ENCODE peak calls at places on chromosomes 6 and 20, in nine cellular contexts. A is activated CD4-positive, alpha-beta T cell treated with anti-CD3 and anti-CD28 coated beads, Interleukin-2, amount 50 U/mL, for 48 hours; I is dermis blood vessel endothelial cell; Q is PC-3; N is NCI-H1436 treated with DMSO at 0.1 percent for 48 hours; K is neural crest cell; H is HFFc6; F is posterior cingulate gyrus; V is breast epithelium. B is an unnamed sample.

GRCh38 chr20:24376523-24377085 is 92.8 kb upstream of the SYNDIG1 start:
- DNase-seq in A (no peak), I (no peak), Q (no peak), N (no peak), K (no peak), H (peak), F (no peak), V (no peak), B (no peak)

GRCh38 chr6:39114707-39115599 is at the start of gene SAYSD1:
- DNase-seq in A (peak), I (peak), Q (peak), N (peak), K (peak), H (peak), F (peak), V (peak), B (peak)

GRCh38 chr20:33666293-33667244 is at the start of gene ACTL10:
- DNase-seq in A (peak), I (peak), Q (peak), N (peak), K (peak), H (peak), F (peak), V (peak), B (peak)

GRCh38 chr6:33935439-33936080 is 131.8 kb upstream of the MLN start:
- DNase-seq in A (no peak), I (no peak), Q (no peak), N (no peak), K (no peak), H (no peak), F (no peak), V (no peak), B (no peak)

GRCh38 chr6:125166711-125167110 is 13.1 kb downstream of the TPD52L1 start:
- DNase-seq in A (no peak), I (no peak), Q (no peak), N (no peak), K (no peak), H (no peak), F (no peak), V (no peak), B (no peak)

GRCh38 chr6:31087494-31088089 is 24.8 kb downstream of the C6orf15 start:
- DNase-seq in A (peak), I (peak), Q (peak), N (no peak), K (peak), H (peak), F (peak), V (peak), B (peak)

GRCh38 chr6:28725274-28725809 is 198.4 kb downstream of the TRIM27 start:
- DNase-seq in A (no peak), I (no peak), Q (no peak), N (no peak), K (no peak), H (no peak), F (no peak), V (no peak), B (no peak)

GRCh38 chr20:37408202-37408929 is 62.4 kb downstream of the SRC start:
- DNase-seq in A (no peak), I (no peak), Q (no peak), N (no peak), K (no peak), H (no peak), F (no peak), V (no peak), B (no peak)

GRCh38 chr20:62089393-62089792 is 23.7 kb upstream of the TAF4 start:
- DNase-seq in A (no peak), I (no peak), Q (no peak), N (no peak), K (no peak), H (no peak), F (peak), V (no peak), B (no peak)

GRCh38 chr6:2157441-2158127 is 87.8 kb downstream of the GMDS start:
- DNase-seq in A (no peak), I (peak), Q (no peak), N (no peak), K (no peak), H (peak), F (no peak), V (no peak), B (no peak)

GRCh38 chr6:132867055-132867454 is 52.7 kb downstream of the RPS12 start:
- DNase-seq in A (no peak), I (no peak), Q (no peak), N (no peak), K (no peak), H (no peak), F (no peak), V (no peak), B (no peak)

GRCh38 chr20:400121-400450 is 8.0 kb upstream of the RBCK1 start:
- DNase-seq in A (no peak), I (no peak), Q (no peak), N (no peak), K (no peak), H (no peak), F (no peak), V (no peak), B (peak)

GRCh38 chr20:64184795-64185194 is 20.5 kb downstream of the MYT1 start:
- DNase-seq in A (no peak), I (no peak), Q (no peak), N (no peak), K (no peak), H (no peak), F (peak), V (no peak), B (no peak)

GRCh38 chr6:169253745-169254238 is at the start of gene THBS2:
- DNase-seq in A (no peak), I (no peak), Q (no peak), N (no peak), K (no peak), H (peak), F (peak), V (peak), B (no peak)

GRCh38 chr6:143691155-143691554 is 13.4 kb downstream of the PHACTR2 start:
- DNase-seq in A (no peak), I (no peak), Q (no peak), N (no peak), K (no peak), H (no peak), F (no peak), V (no peak), B (no peak)

GRCh38 chr6:151534576-151534975 is 40.8 kb downstream of the CCDC170 start:
- DNase-seq in A (no peak), I (peak), Q (no peak), N (no peak), K (no peak), H (peak), F (no peak), V (no peak), B (no peak)

GRCh38 chr6:166379800-166380199 is 2.9 kb downstream of the MPC1 start:
- DNase-seq in A (no peak), I (peak), Q (no peak), N (no peak), K (no peak), H (no peak), F (no peak), V (no peak), B (no peak)

GRCh38 chr6:118344014-118344670 is 204.0 kb upstream of the PLN start:
- DNase-seq in A (no peak), I (no peak), Q (no peak), N (no peak), K (no peak), H (no peak), F (no peak), V (no peak), B (no peak)

GRCh38 chr6:8193541-8193940 is 91.2 kb upstream of the EEF1E1 start:
- DNase-seq in A (no peak), I (no peak), Q (no peak), N (no peak), K (no peak), H (peak), F (no peak), V (no peak), B (peak)

GRCh38 chr6:140546640-140547039 is 1172.2 kb upstream of the CITED2 start:
- DNase-seq in A (no peak), I (no peak), Q (peak), N (no peak), K (no peak), H (peak), F (no peak), V (no peak), B (no peak)

B was measured in ACHN.